ENCODE peak calls at places on chromosomes 13 and 19, in seven cellular contexts. U is uterus, H is fibroblast of the aortic adventitia, E is tibial artery, D is amniotic epithelial cell, A is left ventricle myocardium inferior, N is NCI-H1105. X is an unnamed sample.
A peak's percentile ranks its signal among the peaks of the same experiment; 100 is the strongest.

GRCh38 chr19:18737337-18737953 is 53.7 kb downstream of the COMP start:
- DNase-seq in H (no peak), U (no peak), D (peak; percentile 37), N (no peak), A (no peak), E (no peak), X (no peak)

GRCh38 chr19:58003153-58003828 is 671 bp upstream of the ZNF606 start:
- DNase-seq in N (no peak), E (no peak), A (no peak), D (peak; percentile 17), U (no peak), H (peak; percentile 35), X (no peak)

GRCh38 chr13:26557393-26558073 is at the start of gene WASF3:
- DNase-seq in E (peak; percentile 90), A (peak; percentile 94), D (peak; percentile 86), H (peak; percentile 92), N (peak; percentile 84), U (peak; percentile 95), X (peak; percentile 42)

GRCh38 chr19:6489278-6490061 is 7.9 kb upstream of the DENND1C start:
- DNase-seq in E (no peak), U (no peak), D (no peak), H (no peak), N (no peak), A (no peak), X (no peak)

GRCh38 chr13:30805132-30805537 is 69.8 kb downstream of the ALOX5AP start:
- DNase-seq in U (no peak), E (no peak), H (no peak), A (no peak), D (no peak), N (no peak), X (no peak)

GRCh38 chr19:15428956-15429824 is 10.4 kb upstream of the AKAP8L start:
- DNase-seq in D (no peak), A (no peak), N (no peak), E (no peak), U (no peak), H (no peak), X (no peak)

GRCh38 chr19:6414033-6414643 is 10.5 kb downstream of the KHSRP start:
- DNase-seq in D (no peak), N (no peak), H (no peak), E (no peak), A (no peak), U (no peak), X (no peak)

GRCh38 chr13:20923272-20923671 is 20.7 kb upstream of the XPO4 start:
- DNase-seq in U (no peak), D (no peak), E (no peak), A (peak; percentile 20), H (no peak), N (no peak), X (no peak)

GRCh38 chr13:113533441-113533840 is 42.9 kb upstream of the DCUN1D2 start:
- DNase-seq in H (no peak), N (no peak), A (no peak), E (no peak), D (peak; percentile 80), U (no peak), X (no peak)

GRCh38 chr13:51122868-51123267 is 11.8 kb upstream of the C13orf42 start:
- DNase-seq in E (no peak), U (no peak), A (no peak), N (no peak), D (peak; percentile 80), H (no peak), X (no peak)

GRCh38 chr13:107252021-107252420 is 684.1 kb upstream of the ARGLU1 start:
- DNase-seq in N (no peak), E (no peak), D (no peak), A (no peak), H (no peak), U (no peak), X (no peak)

GRCh38 chr19:14472202-14472961 is 2.8 kb downstream of the PTGER1 start:
- DNase-seq in A (peak; percentile 68), U (peak; percentile 80), H (peak; percentile 47), E (peak; percentile 65), N (peak; percentile 83), D (no peak), X (no peak)

GRCh38 chr13:66222127-66222526 is 1008.0 kb downstream of the PCDH9 start:
- DNase-seq in E (no peak), A (no peak), U (no peak), H (no peak), N (no peak), D (no peak), X (no peak)

GRCh38 chr13:100941811-100942361 is 267.3 kb upstream of the TMTC4 start:
- DNase-seq in N (no peak), E (no peak), U (no peak), H (no peak), A (no peak), D (no peak), X (no peak)

GRCh38 chr13:81171065-81171647 is 830.2 kb upstream of the SPRY2 start:
- DNase-seq in U (no peak), A (no peak), E (no peak), D (peak; percentile 3), N (no peak), H (peak; percentile 37), X (no peak)

GRCh38 chr19:3790209-3790734 is 4.1 kb upstream of the MATK start:
- DNase-seq in D (no peak), A (no peak), H (no peak), U (no peak), E (no peak), N (no peak), X (no peak)

GRCh38 chr19:36110487-36111199 is at the start of gene OVOL3:
- DNase-seq in N (no peak), H (no peak), E (no peak), U (no peak), A (no peak), D (no peak), X (no peak)